ENCODE peak calls at places on chromosomes 11 and 22, in four cellular contexts. N is HepG2, R is K562, W is GM12878. K is an unnamed sample.

GRCh38 chr22:40006641-40007040 is 11.9 kb downstream of the FAM83F start:
- DNase-seq in W (no peak), N (no peak), R (no peak), K (no peak)

GRCh38 chr11:65493367-65494176 is 5.3 kb upstream of the MALAT1 start:
- DNase-seq in W (no peak), R (no peak), N (peak), K (no peak)

GRCh38 chr11:72478596-72479143 is 44.3 kb upstream of the CLPB start:
- DNase-seq in R (no peak), N (no peak), W (no peak), K (no peak)

GRCh38 chr22:41657709-41658108 is 31.0 kb downstream of the SNU13 start:
- DNase-seq in R (no peak), W (no peak), N (no peak), K (no peak)

GRCh38 chr11:69310934-69311766 is 17.2 kb downstream of the MYEOV start:
- DNase-seq in N (no peak), R (no peak), W (peak), K (no peak)

GRCh38 chr11:128488471-128488870 is 98.9 kb downstream of the ETS1 start:
- DNase-seq in N (no peak), W (no peak), R (no peak), K (no peak)

GRCh38 chr22:45216133-45217003 is 24.3 kb downstream of the KIAA0930 start:
- DNase-seq in W (no peak), R (no peak), N (no peak), K (no peak)

GRCh38 chr11:119134389-119134978 is 13.1 kb downstream of the HINFP start:
- DNase-seq in W (no peak), R (no peak), N (no peak), K (no peak)

GRCh38 chr11:64318694-64319420 is 936 bp downstream of the PRDX5 start:
- DNase-seq in W (no peak), N (no peak), R (peak), K (no peak)

GRCh38 chr11:134497586-134497985 is 85.5 kb upstream of the B3GAT1 start:
- DNase-seq in W (no peak), R (no peak), N (no peak), K (no peak)

GRCh38 chr11:134501406-134502152 is 89.5 kb upstream of the B3GAT1 start:
- DNase-seq in N (no peak), W (no peak), R (no peak), K (no peak)

GRCh38 chr11:134499990-134500389 is 87.9 kb upstream of the B3GAT1 start:
- DNase-seq in W (no peak), R (no peak), N (no peak), K (no peak)

GRCh38 chr11:134500621-134501020 is 88.6 kb upstream of the B3GAT1 start:
- DNase-seq in W (no peak), R (no peak), N (no peak), K (no peak)

DNA sequence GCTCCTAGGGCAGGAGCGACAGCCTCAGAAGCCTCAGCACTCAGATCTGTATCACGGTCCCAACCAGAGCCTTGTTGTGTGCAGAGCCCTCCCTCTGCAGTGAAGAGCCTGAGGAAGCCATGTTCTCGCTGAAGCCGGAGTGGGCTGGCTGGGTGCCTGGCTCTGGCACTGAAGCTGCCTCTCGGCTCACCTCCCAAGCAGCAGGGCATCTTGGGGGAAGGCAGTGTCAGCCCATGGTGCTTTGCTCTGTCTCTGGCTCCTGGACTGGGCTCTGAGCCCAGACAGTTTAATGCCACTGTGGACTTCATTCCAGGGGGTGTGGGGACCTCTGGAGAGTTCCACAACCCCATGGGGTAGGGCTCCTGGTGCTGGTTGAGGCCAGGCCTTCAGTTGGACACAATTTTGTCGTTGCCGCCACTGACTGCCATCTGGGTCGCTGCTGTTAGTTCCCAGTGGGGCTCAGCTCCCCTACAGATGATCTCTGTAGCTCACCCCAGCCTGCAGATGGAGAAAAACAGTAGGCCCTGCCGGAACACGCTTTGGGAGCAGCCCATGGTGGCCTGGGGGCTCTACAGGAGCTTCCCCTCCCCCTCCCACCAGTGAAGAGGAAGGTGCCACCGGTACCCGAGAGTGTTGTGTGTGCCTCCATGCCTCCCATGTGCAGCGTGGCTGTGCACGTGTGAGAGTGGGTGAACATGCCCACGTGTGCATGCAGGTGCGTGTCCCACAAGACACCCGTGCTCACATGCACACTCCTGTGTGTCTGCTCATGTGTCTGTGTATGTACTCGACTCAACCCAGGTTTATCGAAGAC is 86.5 kb upstream of the B3GAT1 start:
- DNase-seq in N (no peak), R (no peak), W (no peak), K (no peak)
- TF ChIP-seq TARDBP in N (no peak), R (no peak), W (no peak), K (no peak)

GRCh38 chr11:96426356-96427103 is 36.7 kb downstream of the JRKL start:
- DNase-seq in N (peak), W (no peak), R (peak), K (peak)
- TF ChIP-seq SP1 in N (no peak), W (no peak), R (no peak), K (no peak)

GRCh38 chr22:20951932-20952380 is 15.1 kb upstream of the AIFM3 start:
- DNase-seq in N (peak), W (no peak), R (no peak), K (no peak)
- TF ChIP-seq FOXM1 in N (no peak), W (no peak), R (no peak), K (no peak)

GRCh38 chr11:46279393-46280099 is 2.1 kb downstream of the CREB3L1 start:
- DNase-seq in N (no peak), W (no peak), R (no peak), K (no peak)
- TF ChIP-seq TARDBP in N (no peak), W (no peak), R (no peak), K (no peak)

GRCh38 chr22:30193031-30193794 is 53.3 kb downstream of the LIF start:
- DNase-seq in W (no peak), N (no peak), R (no peak), K (no peak)
- TF ChIP-seq SP1 in W (no peak), N (no peak), R (no peak), K (no peak)

DNA sequence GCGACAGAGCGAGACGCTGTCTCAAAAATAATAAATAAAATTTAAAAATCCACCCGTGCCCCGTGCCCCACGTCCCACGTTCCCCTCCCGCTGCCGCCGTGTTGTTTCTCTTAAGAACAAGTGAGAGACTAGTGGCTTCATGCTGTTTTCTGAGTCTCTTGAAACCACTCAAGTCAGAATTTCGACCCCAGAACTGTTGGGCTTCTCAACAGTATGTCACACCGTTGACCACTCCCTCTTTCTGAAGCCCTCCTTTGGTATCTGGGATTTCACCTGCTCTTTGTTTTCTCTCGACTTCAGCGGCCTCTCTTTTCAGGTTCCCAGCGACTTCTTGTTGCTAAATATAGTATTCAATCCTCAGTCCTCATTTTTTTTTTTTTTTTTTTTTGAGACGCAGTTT is 974 bp downstream of the PPIL2 start:
- DNase-seq in N (no peak), W (no peak), R (peak), K (no peak)
- TF ChIP-seq FOXM1 in N (no peak), W (no peak), R (no peak), K (no peak)

K was measured in HEK293T.